ENCODE peak calls at places on chromosomes 4 and X, in four cellular contexts. T, J, K and R are unnamed samples.

GRCh38 chr4:140125374-140125773 is 28.6 kb downstream of the MAML3 start:
- DNase-seq in K (no peak), T (no peak), J (no peak), R (no peak)

GRCh38 chr4:103634236-103634635 is 85.5 kb downstream of the TACR3 start:
- DNase-seq in J (no peak), K (no peak), T (no peak), R (no peak)

GRCh38 chr4:176044589-176044951 is 21.1 kb upstream of the WDR17 start:
- DNase-seq in J (no peak), K (no peak), T (no peak), R (no peak)

GRCh38 chr4:15955670-15956069 is 7.3 kb downstream of the FGFBP2 start:
- DNase-seq in K (no peak), J (no peak), T (no peak), R (no peak)

GRCh38 chrX:23937100-23937499 is 29.3 kb downstream of the CXorf58 start:
- DNase-seq in T (no peak), K (no peak), J (no peak), R (no peak)

GRCh38 chr4:76570141-76570989 is 135.3 kb downstream of the SHROOM3 start:
- DNase-seq in T (no peak), J (peak; percentile 90), K (no peak), R (no peak)

GRCh38 chr4:157004279-157005161 is 32.9 kb upstream of the PDGFC start:
- DNase-seq in K (no peak), T (no peak), J (no peak), R (peak; percentile 46)

GRCh38 chrX:7055386-7056137 is 92.0 kb upstream of the STS start:
- DNase-seq in J (no peak), K (no peak), T (no peak), R (no peak)

GRCh38 chr4:176357359-176358082 is 37.8 kb downstream of the SPCS3 start:
- DNase-seq in T (no peak), J (no peak), K (no peak), R (no peak)

GRCh38 chr4:77662396-77662795 is 56.8 kb downstream of the CXCL13 start:
- DNase-seq in T (no peak), J (no peak), K (no peak), R (no peak)

GRCh38 chrX:8849462-8849861 is 48.3 kb upstream of the FAM9A start:
- DNase-seq in K (no peak), T (no peak), J (peak; percentile 30), R (no peak)

GRCh38 chr4:153573881-153574807 is 108.0 kb downstream of the TMEM131L start:
- DNase-seq in J (peak; percentile 63), T (no peak), K (peak; percentile 31), R (peak; percentile 58)

GRCh38 chrX:133414399-133415275 is 652 bp downstream of the GPC4 start:
- DNase-seq in K (no peak), T (no peak), J (no peak), R (no peak)

GRCh38 chrX:28880136-28880535 is 292.9 kb downstream of the IL1RAPL1 start:
- DNase-seq in K (no peak), J (no peak), T (no peak), R (no peak)

GRCh38 chrX:78839711-78840110 is 92.2 kb downstream of the LPAR4 start:
- DNase-seq in J (no peak), K (no peak), T (no peak), R (no peak)

GRCh38 chrX:48474127-48474526 is 1.9 kb upstream of the FTSJ1 start:
- DNase-seq in J (no peak), T (no peak), K (no peak), R (no peak)

GRCh38 chr4:138184881-138185280 is 57.3 kb downstream of the SLC7A11 start:
- DNase-seq in J (no peak), T (no peak), K (no peak), R (no peak)

GRCh38 chrX:105273326-105273725 is 52.8 kb upstream of the TEX13A start:
- DNase-seq in T (no peak), K (no peak), J (no peak), R (no peak)

GRCh38 chr4:112504807-112505206 is 11.2 kb downstream of the NEUROG2 start:
- DNase-seq in K (no peak), T (no peak), J (no peak), R (no peak)
- H3K27me3 ChIP-seq in K (peaks cover 65% of the 10 kb centered on the region), T (peaks cover 31% of the 10 kb centered on the region), J (peaks cover 26% of the 10 kb centered on the region), R (peaks cover 17% of the 10 kb centered on the region)

GRCh38 chrX:81577028-81577427 is 375.1 kb downstream of the SH3BGRL start:
- DNase-seq in J (no peak), T (no peak), K (no peak), R (no peak)
- H3K27me3 ChIP-seq in J (no peaks in the 10 kb centered on the region), T (no peaks in the 10 kb centered on the region), K (no peaks in the 10 kb centered on the region), R (no peaks in the 10 kb centered on the region)

DNA sequence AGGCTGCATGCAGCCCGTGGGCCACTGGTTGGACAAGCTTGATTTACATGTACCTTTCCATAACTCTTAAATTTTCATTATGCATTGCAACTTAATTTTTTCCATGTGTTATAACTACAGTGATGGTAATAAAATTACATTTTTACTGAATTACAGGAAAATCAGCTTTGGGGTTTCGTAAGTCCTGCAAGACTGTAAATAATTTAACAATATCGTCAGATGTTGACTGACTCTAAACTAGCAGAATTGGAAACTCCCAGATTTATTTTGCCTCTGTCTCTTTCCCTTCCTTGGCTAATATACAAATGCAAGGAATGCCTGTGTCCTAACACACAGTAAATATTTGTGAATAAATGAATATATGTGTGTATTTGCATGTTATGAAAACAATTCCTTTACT is 88.0 kb upstream of the RAPGEF2 start:
- DNase-seq in K (no peak), J (no peak), T (no peak), R (no peak)
- H3K27me3 ChIP-seq in K (no peaks in the 10 kb centered on the region), J (no peaks in the 10 kb centered on the region), T (no peaks in the 10 kb centered on the region), R (no peaks in the 10 kb centered on the region)

DNA sequence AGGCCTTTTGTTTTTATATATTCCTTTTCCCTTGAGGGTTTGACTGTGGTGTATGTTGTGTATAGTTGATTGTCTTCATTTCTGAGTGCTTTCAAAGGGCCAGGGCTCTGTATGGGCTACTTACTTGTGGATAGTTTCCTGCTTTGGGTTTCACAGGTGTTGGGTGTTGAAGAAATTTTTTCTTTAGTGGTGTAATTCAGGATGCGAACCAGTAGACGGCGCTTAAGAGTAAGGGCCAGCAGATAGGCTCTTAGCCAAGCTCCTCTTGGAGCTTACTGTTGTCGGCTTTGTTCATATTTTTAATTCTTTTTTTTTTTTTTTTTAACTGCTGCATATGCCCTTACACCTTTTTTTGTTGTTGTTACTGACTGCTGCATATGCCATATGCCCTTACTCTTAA is 276.3 kb upstream of the GALNT7 start:
- DNase-seq in T (peak; percentile 20), J (no peak), K (no peak), R (no peak)
- H3K27me3 ChIP-seq in T (no peaks in the 10 kb centered on the region), J (no peaks in the 10 kb centered on the region), K (no peaks in the 10 kb centered on the region), R (no peaks in the 10 kb centered on the region)

GRCh38 chr4:110615366-110616161 is 7.3 kb downstream of the PITX2 start:
- DNase-seq in T (no peak), K (no peak), J (no peak), R (no peak)
- H3K27me3 ChIP-seq in T (peaks cover 62% of the 10 kb centered on the region), K (peaks cover 100% of the 10 kb centered on the region), J (peaks cover 76% of the 10 kb centered on the region), R (peaks cover 58% of the 10 kb centered on the region)

GRCh38 chrX:154120567-154120966 is 23.1 kb upstream of the MECP2 start:
- DNase-seq in J (no peak), K (no peak), T (no peak), R (no peak)
- H3K27me3 ChIP-seq in J (peaks cover 7% of the 10 kb centered on the region), K (no peaks in the 10 kb centered on the region), T (no peaks in the 10 kb centered on the region), R (no peaks in the 10 kb centered on the region)

GRCh38 chrX:115053223-115053622 is 35.8 kb upstream of the IL13RA2 start:
- DNase-seq in K (no peak), T (no peak), J (no peak), R (no peak)
- H3K27me3 ChIP-seq in K (peaks cover 28% of the 10 kb centered on the region), T (no peaks in the 10 kb centered on the region), J (no peaks in the 10 kb centered on the region), R (no peaks in the 10 kb centered on the region)